ENCODE peak calls at places on chromosomes 5 and 9, in six cellular contexts. One of them, this sample, is unnamed.

GRCh38 chr5:53126514-53126913 is 17.0 kb upstream of the MOCS2 start:
- DNase-seq in mesenchymal stem cell: peak
- DNase-seq in neuronal stem cell: no peak
- DNase-seq in IMR-90: peak
- DNase-seq in mesendoderm: no peak
- DNase-seq in H1: no peak
- DNase-seq in this sample: peak

GRCh38 chr9:107190031-107190935 is 92.8 kb upstream of the RAD23B start:
- DNase-seq in mesenchymal stem cell: peak
- DNase-seq in neuronal stem cell: no peak
- DNase-seq in IMR-90: peak
- DNase-seq in mesendoderm: peak
- DNase-seq in H1: no peak
- DNase-seq in this sample: no peak

GRCh38 chr5:52993367-52993766 is 4.2 kb downstream of the ITGA2 start:
- DNase-seq in mesenchymal stem cell: no peak
- DNase-seq in neuronal stem cell: no peak
- DNase-seq in IMR-90: no peak
- DNase-seq in mesendoderm: no peak
- DNase-seq in H1: no peak
- DNase-seq in this sample: no peak

GRCh38 chr5:39341934-39342333 is 22.4 kb downstream of the C9 start:
- DNase-seq in mesenchymal stem cell: no peak
- DNase-seq in neuronal stem cell: no peak
- DNase-seq in IMR-90: no peak
- DNase-seq in mesendoderm: no peak
- DNase-seq in H1: no peak
- DNase-seq in this sample: no peak

GRCh38 chr5:175013251-175013650 is 288.9 kb downstream of the MSX2 start:
- DNase-seq in mesenchymal stem cell: no peak
- DNase-seq in neuronal stem cell: no peak
- DNase-seq in IMR-90: no peak
- DNase-seq in mesendoderm: peak
- DNase-seq in H1: no peak
- DNase-seq in this sample: no peak

GRCh38 chr5:149857499-149857898 is 87.1 kb downstream of the PDE6A start:
- DNase-seq in mesenchymal stem cell: peak
- DNase-seq in neuronal stem cell: no peak
- DNase-seq in IMR-90: no peak
- DNase-seq in mesendoderm: no peak
- DNase-seq in H1: no peak
- DNase-seq in this sample: no peak

GRCh38 chr9:134722120-134722701 is 80.6 kb downstream of the COL5A1 start:
- DNase-seq in mesenchymal stem cell: no peak
- DNase-seq in neuronal stem cell: no peak
- DNase-seq in IMR-90: no peak
- DNase-seq in mesendoderm: no peak
- DNase-seq in H1: no peak
- DNase-seq in this sample: no peak

GRCh38 chr9:124021385-124021769 is 9.8 kb downstream of the LHX2 start:
- DNase-seq in mesenchymal stem cell: no peak
- DNase-seq in neuronal stem cell: no peak
- DNase-seq in IMR-90: no peak
- DNase-seq in mesendoderm: no peak
- DNase-seq in H1: no peak
- DNase-seq in this sample: no peak

GRCh38 chr5:129400395-129400983 is 59.6 kb upstream of the ADAMTS19 start:
- DNase-seq in mesenchymal stem cell: no peak
- DNase-seq in neuronal stem cell: no peak
- DNase-seq in IMR-90: no peak
- DNase-seq in mesendoderm: no peak
- DNase-seq in H1: no peak
- DNase-seq in this sample: no peak

GRCh38 chr5:35202319-35203111 is 27.8 kb downstream of the PRLR start:
- DNase-seq in mesenchymal stem cell: peak
- DNase-seq in neuronal stem cell: peak
- DNase-seq in IMR-90: peak
- DNase-seq in mesendoderm: peak
- DNase-seq in H1: peak
- DNase-seq in this sample: peak

GRCh38 chr5:138641547-138642298 is 66.5 kb upstream of the HSPA9 start:
- DNase-seq in mesenchymal stem cell: peak
- DNase-seq in neuronal stem cell: peak
- DNase-seq in IMR-90: peak
- DNase-seq in mesendoderm: peak
- DNase-seq in H1: peak
- DNase-seq in this sample: peak

GRCh38 chr9:122807271-122807900 is 7.5 kb downstream of the OR1K1 start:
- DNase-seq in mesenchymal stem cell: no peak
- DNase-seq in neuronal stem cell: no peak
- DNase-seq in IMR-90: peak
- DNase-seq in mesendoderm: no peak
- DNase-seq in H1: no peak
- DNase-seq in this sample: peak

GRCh38 chr5:44809215-44809955 is 638 bp downstream of the MRPS30 start:
- DNase-seq in mesenchymal stem cell: peak
- DNase-seq in neuronal stem cell: peak
- DNase-seq in IMR-90: peak
- DNase-seq in mesendoderm: peak
- DNase-seq in H1: no peak
- DNase-seq in this sample: peak
- H3K4ac ChIP-seq in mesenchymal stem cell: peak
- H3K4ac ChIP-seq in neuronal stem cell: no peak
- H3K4ac ChIP-seq in IMR-90: peak
- H3K4ac ChIP-seq in mesendoderm: no peak
- H3K4ac ChIP-seq in H1: peak
- H3K4ac ChIP-seq in this sample: peak

DNA sequence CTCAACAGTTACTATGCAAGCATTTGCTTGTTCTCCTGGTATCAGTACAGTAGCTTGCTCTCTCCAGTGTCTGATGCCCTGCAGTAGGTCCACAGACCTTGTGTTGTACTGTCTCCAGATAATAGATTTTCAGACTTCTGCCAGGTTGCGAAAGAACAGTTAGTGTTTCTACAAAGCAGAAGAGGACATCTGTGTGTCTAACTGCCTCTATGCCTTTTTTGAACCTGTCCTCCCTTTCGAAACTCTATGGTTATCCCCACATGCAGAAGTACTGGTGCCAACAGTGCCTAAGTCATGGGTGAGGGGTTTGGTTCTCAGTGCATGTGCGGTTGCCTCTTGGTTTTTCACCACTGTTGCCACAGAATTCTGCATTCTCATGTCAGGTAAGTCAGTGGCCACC is 45.9 kb downstream of the KCNN2 start:
- DNase-seq in mesenchymal stem cell: no peak
- DNase-seq in neuronal stem cell: no peak
- DNase-seq in IMR-90: no peak
- DNase-seq in mesendoderm: no peak
- DNase-seq in H1: no peak
- DNase-seq in this sample: no peak
- H3K4me3 ChIP-seq in mesenchymal stem cell: no peak
- H3K4me3 ChIP-seq in neuronal stem cell: no peak
- H3K4me3 ChIP-seq in IMR-90: no peak
- H3K4me3 ChIP-seq in mesendoderm: no peak
- H3K4me3 ChIP-seq in H1: no peak
- H3K4me3 ChIP-seq in this sample: no peak

GRCh38 chr5:160167623-160168165 is 48.4 kb upstream of the PWWP2A start:
- DNase-seq in mesenchymal stem cell: no peak
- DNase-seq in neuronal stem cell: no peak
- DNase-seq in IMR-90: no peak
- DNase-seq in mesendoderm: no peak
- DNase-seq in H1: no peak
- DNase-seq in this sample: peak
- H3K4ac ChIP-seq in mesenchymal stem cell: peak
- H3K4ac ChIP-seq in neuronal stem cell: no peak
- H3K4ac ChIP-seq in IMR-90: peak
- H3K4ac ChIP-seq in mesendoderm: no peak
- H3K4ac ChIP-seq in H1: peak
- H3K4ac ChIP-seq in this sample: no peak

GRCh38 chr9:110923601-110924000 is 114.7 kb downstream of the LPAR1 start:
- DNase-seq in mesenchymal stem cell: peak
- DNase-seq in neuronal stem cell: no peak
- DNase-seq in IMR-90: peak
- DNase-seq in mesendoderm: no peak
- DNase-seq in H1: no peak
- DNase-seq in this sample: no peak

GRCh38 chr9:110919055-110919445 is 119.2 kb downstream of the LPAR1 start:
- DNase-seq in mesenchymal stem cell: no peak
- DNase-seq in neuronal stem cell: no peak
- DNase-seq in IMR-90: no peak
- DNase-seq in mesendoderm: no peak
- DNase-seq in H1: no peak
- DNase-seq in this sample: no peak

GRCh38 chr9:110919609-110920008 is 118.7 kb downstream of the LPAR1 start:
- DNase-seq in mesenchymal stem cell: peak
- DNase-seq in neuronal stem cell: no peak
- DNase-seq in IMR-90: peak
- DNase-seq in mesendoderm: no peak
- DNase-seq in H1: no peak
- DNase-seq in this sample: no peak

GRCh38 chr9:110922145-110922544 is 116.1 kb downstream of the LPAR1 start:
- DNase-seq in mesenchymal stem cell: no peak
- DNase-seq in neuronal stem cell: no peak
- DNase-seq in IMR-90: peak
- DNase-seq in mesendoderm: no peak
- DNase-seq in H1: no peak
- DNase-seq in this sample: no peak

GRCh38 chr9:110921705-110922104 is 116.6 kb downstream of the LPAR1 start:
- DNase-seq in mesenchymal stem cell: no peak
- DNase-seq in neuronal stem cell: no peak
- DNase-seq in IMR-90: no peak
- DNase-seq in mesendoderm: no peak
- DNase-seq in H1: no peak
- DNase-seq in this sample: no peak
- H3K4me3 ChIP-seq in mesenchymal stem cell: no peak
- H3K4me3 ChIP-seq in neuronal stem cell: no peak
- H3K4me3 ChIP-seq in IMR-90: no peak
- H3K4me3 ChIP-seq in mesendoderm: no peak
- H3K4me3 ChIP-seq in H1: no peak
- H3K4me3 ChIP-seq in this sample: no peak

GRCh38 chr9:89430995-89431394 is 66.9 kb downstream of the SEMA4D start:
- DNase-seq in mesenchymal stem cell: no peak
- DNase-seq in neuronal stem cell: no peak
- DNase-seq in IMR-90: no peak
- DNase-seq in mesendoderm: no peak
- DNase-seq in H1: no peak
- DNase-seq in this sample: peak

GRCh38 chr9:89431930-89432725 is 65.8 kb downstream of the SEMA4D start:
- DNase-seq in mesenchymal stem cell: no peak
- DNase-seq in neuronal stem cell: no peak
- DNase-seq in IMR-90: no peak
- DNase-seq in mesendoderm: no peak
- DNase-seq in H1: no peak
- DNase-seq in this sample: no peak

GRCh38 chr9:89434636-89435314 is 63.1 kb downstream of the SEMA4D start:
- DNase-seq in mesenchymal stem cell: no peak
- DNase-seq in neuronal stem cell: no peak
- DNase-seq in IMR-90: no peak
- DNase-seq in mesendoderm: peak
- DNase-seq in H1: no peak
- DNase-seq in this sample: peak

GRCh38 chr9:89433826-89434225 is 64.1 kb downstream of the SEMA4D start:
- DNase-seq in mesenchymal stem cell: peak
- DNase-seq in neuronal stem cell: no peak
- DNase-seq in IMR-90: peak
- DNase-seq in mesendoderm: no peak
- DNase-seq in H1: no peak
- DNase-seq in this sample: peak

GRCh38 chr9:89432986-89433530 is 64.9 kb downstream of the SEMA4D start:
- DNase-seq in mesenchymal stem cell: no peak
- DNase-seq in neuronal stem cell: no peak
- DNase-seq in IMR-90: no peak
- DNase-seq in mesendoderm: no peak
- DNase-seq in H1: no peak
- DNase-seq in this sample: peak
- H3K4ac ChIP-seq in mesenchymal stem cell: no peak
- H3K4ac ChIP-seq in neuronal stem cell: no peak
- H3K4ac ChIP-seq in IMR-90: no peak
- H3K4ac ChIP-seq in mesendoderm: no peak
- H3K4ac ChIP-seq in H1: peak
- H3K4ac ChIP-seq in this sample: no peak

DNA sequence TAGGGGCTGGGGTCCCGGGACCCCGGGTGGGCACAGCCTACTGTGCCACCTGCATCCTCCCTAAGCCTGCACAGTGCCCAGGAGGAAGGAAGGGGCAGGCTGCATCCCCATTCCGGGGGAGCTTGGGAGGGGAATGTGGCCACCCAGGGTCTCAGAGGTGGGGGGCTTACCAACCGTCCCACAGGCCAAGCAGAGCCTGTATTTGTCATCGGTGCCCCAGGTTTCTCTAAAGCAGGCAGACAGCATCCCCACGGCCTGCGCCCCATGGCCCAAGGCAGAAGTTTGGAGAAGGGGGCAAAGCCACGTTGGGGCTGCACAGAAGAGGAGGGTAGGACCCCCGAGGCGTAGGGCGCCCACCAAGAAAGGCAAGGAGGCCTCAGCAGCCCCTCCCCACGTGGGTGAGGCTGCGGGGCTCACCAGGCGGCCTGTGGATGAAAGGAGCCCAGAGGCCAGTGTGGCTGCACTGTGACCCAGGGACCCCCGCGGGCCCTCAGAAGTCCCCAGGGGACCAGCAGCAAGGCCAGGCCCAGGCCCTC is 494 bp upstream of the GPSM1 start:
- DNase-seq in mesenchymal stem cell: no peak
- DNase-seq in neuronal stem cell: no peak
- DNase-seq in IMR-90: no peak
- DNase-seq in mesendoderm: no peak
- DNase-seq in H1: no peak
- DNase-seq in this sample: no peak
- H3K4me3 ChIP-seq in mesenchymal stem cell: peak
- H3K4me3 ChIP-seq in neuronal stem cell: peak
- H3K4me3 ChIP-seq in IMR-90: no peak
- H3K4me3 ChIP-seq in mesendoderm: no peak
- H3K4me3 ChIP-seq in H1: peak
- H3K4me3 ChIP-seq in this sample: no peak

GRCh38 chr5:146441896-146442295 is 5.2 kb upstream of the TCERG1 start:
- DNase-seq in mesenchymal stem cell: no peak
- DNase-seq in neuronal stem cell: no peak
- DNase-seq in IMR-90: peak
- DNase-seq in mesendoderm: no peak
- DNase-seq in H1: no peak
- DNase-seq in this sample: peak

GRCh38 chr5:146451411-146451810 is 4.3 kb downstream of the TCERG1 start:
- DNase-seq in mesenchymal stem cell: no peak
- DNase-seq in neuronal stem cell: no peak
- DNase-seq in IMR-90: no peak
- DNase-seq in mesendoderm: peak
- DNase-seq in H1: no peak
- DNase-seq in this sample: peak

GRCh38 chr5:146447734-146448380 is 724 bp downstream of the TCERG1 start:
- DNase-seq in mesenchymal stem cell: peak
- DNase-seq in neuronal stem cell: no peak
- DNase-seq in IMR-90: peak
- DNase-seq in mesendoderm: peak
- DNase-seq in H1: no peak
- DNase-seq in this sample: no peak

GRCh38 chr5:146448783-146449519 is 1.8 kb downstream of the TCERG1 start:
- DNase-seq in mesenchymal stem cell: no peak
- DNase-seq in neuronal stem cell: no peak
- DNase-seq in IMR-90: no peak
- DNase-seq in mesendoderm: no peak
- DNase-seq in H1: no peak
- DNase-seq in this sample: no peak

GRCh38 chr5:146446861-146447733 is at the start of gene TCERG1:
- DNase-seq in mesenchymal stem cell: peak
- DNase-seq in neuronal stem cell: peak
- DNase-seq in IMR-90: peak
- DNase-seq in mesendoderm: peak
- DNase-seq in H1: peak
- DNase-seq in this sample: peak
- H3K4ac ChIP-seq in mesenchymal stem cell: peak
- H3K4ac ChIP-seq in neuronal stem cell: peak
- H3K4ac ChIP-seq in IMR-90: peak
- H3K4ac ChIP-seq in mesendoderm: peak
- H3K4ac ChIP-seq in H1: peak
- H3K4ac ChIP-seq in this sample: peak

This sample was measured in trophoblast cell.